ENCODE peak calls at places on chromosomes 16 and 17, in four cellular contexts. V, F, M and H are unnamed samples.

GRCh38 chr16:68985855-68986254 is 119.6 kb upstream of the HAS3 start:
- DNase-seq in V (no peak), F (no peak), M (no peak), H (no peak)

GRCh38 chr17:46057366-46057765 is 58.3 kb downstream of the STH start:
- DNase-seq in V (no peak), F (no peak), M (no peak), H (no peak)

GRCh38 chr16:71357681-71358080 is 842 bp upstream of the CALB2 start:
- DNase-seq in V (peak; percentile 17), F (no peak), M (no peak), H (no peak)

GRCh38 chr16:380837-381787 is 666 bp downstream of the PGAP6 start:
- DNase-seq in V (peak; percentile 67), F (no peak), M (no peak), H (no peak)

GRCh38 chr17:57918017-57918895 is 37.0 kb downstream of the CUEDC1 start:
- DNase-seq in V (no peak), F (no peak), M (no peak), H (no peak)

GRCh38 chr17:83195330-83196087 is 116.1 kb downstream of the METRNL start:
- DNase-seq in V (no peak), F (no peak), M (peak; percentile 83), H (no peak)

GRCh38 chr16:68379472-68380347 is 68.6 kb downstream of the SMPD3 start:
- DNase-seq in V (no peak), F (no peak), M (no peak), H (no peak)

GRCh38 chr17:7523033-7523432 is 25.8 kb upstream of the TNFSF12 start:
- DNase-seq in V (no peak), F (peak; percentile 59), M (peak; percentile 43), H (no peak)

GRCh38 chr17:58328195-58329034 is at the start of gene TSPOAP1:
- DNase-seq in V (no peak), F (peak; percentile 76), M (peak; percentile 17), H (peak; percentile 75)

GRCh38 chr17:64291268-64291851 is 28.3 kb upstream of the TEX2 start:
- DNase-seq in V (no peak), F (no peak), M (no peak), H (no peak)
- TF ChIP-seq CTCF in V (peak; percentile 28), F (no peak), M (no peak), H (no peak)

GRCh38 chr17:66535611-66536010 is 233.2 kb downstream of the PRKCA start:
- DNase-seq in V (no peak), F (no peak), M (no peak), H (no peak)

GRCh38 chr17:66531826-66532439 is 229.5 kb downstream of the PRKCA start:
- DNase-seq in V (no peak), F (no peak), M (no peak), H (no peak)

GRCh38 chr17:66538776-66539175 is 236.4 kb downstream of the PRKCA start:
- DNase-seq in V (no peak), F (no peak), M (no peak), H (no peak)

GRCh38 chr17:66537518-66537917 is 235.1 kb downstream of the PRKCA start:
- DNase-seq in V (no peak), F (no peak), M (no peak), H (no peak)

DNA sequence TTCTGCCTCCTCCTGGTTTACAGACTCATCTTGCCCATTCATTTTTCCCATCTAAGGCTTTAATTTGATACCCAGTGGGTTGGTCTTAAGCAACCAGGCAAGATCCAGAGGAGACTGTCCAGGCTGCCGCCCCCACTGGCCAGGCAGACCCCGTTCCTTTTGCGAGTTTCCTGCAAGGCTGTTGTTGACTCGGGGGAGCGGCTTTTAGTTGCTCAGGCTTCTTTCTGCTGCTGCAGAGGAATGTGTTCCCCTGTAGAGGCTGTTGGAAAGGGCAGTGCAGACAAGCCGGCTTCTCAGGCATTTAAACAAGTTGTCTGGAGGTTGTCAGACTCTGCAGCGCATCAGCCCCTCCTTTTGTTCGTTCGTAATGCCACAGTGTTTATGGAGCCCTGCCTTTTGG is 231.2 kb downstream of the PRKCA start:
- DNase-seq in V (peak; percentile 81), F (no peak), M (no peak), H (no peak)
- TF ChIP-seq CTCF in V (peak; percentile 20), F (no peak), M (no peak), H (no peak)

DNA sequence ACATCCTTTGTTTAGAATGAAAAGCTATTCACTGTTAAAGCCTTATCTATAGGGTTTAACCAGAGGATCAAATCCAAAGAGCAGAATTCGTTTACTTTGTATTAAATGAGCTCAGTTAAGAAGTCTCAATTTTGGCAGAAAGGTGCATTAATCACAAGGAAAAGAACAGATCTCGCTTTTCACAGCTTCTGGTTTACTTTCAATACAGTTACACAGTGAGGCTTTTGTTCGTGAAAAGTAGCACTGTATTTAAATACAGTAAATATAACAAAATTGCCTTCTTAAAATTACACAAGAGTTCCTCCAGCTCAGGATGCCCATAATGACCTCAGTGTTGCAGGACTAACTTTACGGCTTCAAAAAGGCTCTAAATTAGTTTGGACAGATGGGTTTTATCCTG is 669.1 kb upstream of the SALL1 start:
- DNase-seq in V (no peak), F (no peak), M (no peak), H (no peak)
- TF ChIP-seq CTCF in V (no peak), F (no peak), M (no peak), H (no peak)

GRCh38 chr16:67341250-67341649 is 14.6 kb downstream of the LRRC36 start:
- DNase-seq in V (no peak), F (no peak), M (no peak), H (no peak)

GRCh38 chr16:67336646-67337045 is 10.0 kb downstream of the LRRC36 start:
- DNase-seq in V (no peak), F (no peak), M (no peak), H (no peak)

GRCh38 chr16:67342616-67343015 is 16.0 kb downstream of the LRRC36 start:
- DNase-seq in V (no peak), F (no peak), M (no peak), H (no peak)

GRCh38 chr16:67336111-67336510 is 9.5 kb downstream of the LRRC36 start:
- DNase-seq in V (no peak), F (no peak), M (no peak), H (no peak)

DNA sequence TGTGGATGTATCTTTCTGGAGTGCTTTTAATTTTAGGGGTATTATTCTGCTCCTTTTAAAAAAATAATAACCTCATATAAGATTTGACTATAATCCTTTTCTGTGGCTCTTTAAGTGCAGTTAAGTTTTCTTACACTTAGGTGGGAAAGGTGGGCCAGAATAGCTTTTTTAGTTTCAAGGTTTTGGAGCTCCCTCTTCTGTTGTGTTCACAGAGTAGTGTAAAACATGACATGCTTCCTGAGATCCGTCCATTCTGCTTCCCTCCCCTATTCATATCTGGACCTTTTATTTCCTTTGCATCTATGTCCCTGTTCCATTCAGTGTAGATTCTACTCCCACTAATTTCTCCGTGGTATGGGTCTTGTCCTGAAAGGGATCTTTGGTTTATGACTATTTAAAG is 12.8 kb downstream of the LRRC36 start:
- DNase-seq in V (no peak), F (no peak), M (no peak), H (no peak)
- TF ChIP-seq CTCF in V (peak; percentile 33), F (no peak), M (no peak), H (peak; percentile 42)

DNA sequence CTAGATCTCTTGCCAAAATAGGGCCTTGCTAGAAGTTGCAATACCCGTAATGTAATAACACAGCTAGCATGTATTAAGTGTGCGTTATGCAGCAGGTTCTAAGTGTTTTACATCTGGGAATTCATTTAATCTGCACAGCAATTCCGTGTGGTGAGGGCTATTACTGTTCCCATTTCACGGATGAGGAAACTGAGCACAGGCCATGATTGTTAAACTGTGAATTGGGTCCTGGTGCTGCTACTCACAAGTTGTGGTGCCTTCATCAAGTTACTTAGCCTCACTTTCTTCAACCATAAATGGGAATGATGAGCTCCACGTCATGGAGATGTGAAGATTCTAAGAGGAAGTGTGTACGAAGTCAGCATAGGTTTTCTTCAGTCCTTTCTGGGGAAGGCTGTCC is 199.0 kb upstream of the ASIC2 start:
- DNase-seq in V (no peak), F (no peak), M (no peak), H (no peak)
- TF ChIP-seq CTCF in V (no peak), F (no peak), M (no peak), H (no peak)

DNA sequence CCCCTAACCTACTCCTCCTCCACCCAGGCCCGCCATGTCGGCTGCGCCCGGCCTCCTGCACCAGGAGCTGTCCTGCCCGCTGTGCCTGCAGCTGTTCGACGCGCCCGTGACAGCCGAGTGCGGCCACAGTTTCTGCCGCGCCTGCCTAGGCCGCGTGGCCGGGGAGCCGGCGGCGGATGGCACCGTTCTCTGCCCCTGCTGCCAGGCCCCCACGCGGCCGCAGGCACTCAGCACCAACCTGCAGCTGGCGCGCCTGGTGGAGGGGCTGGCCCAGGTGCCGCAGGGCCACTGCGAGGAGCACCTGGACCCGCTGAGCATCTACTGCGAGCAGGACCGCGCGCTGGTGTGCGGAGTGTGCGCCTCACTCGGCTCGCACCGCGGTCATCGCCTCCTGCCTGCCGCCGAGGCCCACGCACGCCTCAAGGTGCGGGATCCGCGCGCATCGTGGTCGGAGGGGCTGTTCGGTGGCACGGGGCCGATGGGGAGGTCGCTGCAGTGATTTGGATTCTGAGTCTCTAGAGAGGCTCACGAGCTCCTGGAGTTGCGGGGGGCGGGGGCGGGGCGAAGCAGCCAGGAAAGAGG is 877 bp downstream of the TRIM72 start:
- DNase-seq in V (no peak), F (no peak), M (peak; percentile 37), H (no peak)
- TF ChIP-seq CTCF in V (no peak), F (no peak), M (no peak), H (no peak)

GRCh38 chr17:61579961-61580360 is 11.1 kb downstream of the NACA2 start:
- DNase-seq in V (no peak), F (no peak), M (no peak), H (no peak)
- TF ChIP-seq CTCF in V (no peak), F (no peak), M (no peak), H (peak; percentile 4)